ENCODE peak calls at places on chromosomes 11 and 22, in five cellular contexts. S is GM23338, U is heart right ventricle, A is choroid plexus epithelial cell, X is A549. I is an unnamed sample.

GRCh38 chr22:48644108-48644507 is 1183.6 kb downstream of the BRD1 start:
- DNase-seq in S (no peak), U (peak; percentile 4), A (no peak), X (peak; percentile 18), I (no peak)

GRCh38 chr11:69211540-69212120 is 55.9 kb downstream of the SMIM38 start:
- DNase-seq in S (no peak), U (no peak), A (no peak), X (no peak), I (no peak)

GRCh38 chr11:86101493-86101892 is 32.6 kb upstream of the PICALM start:
- DNase-seq in S (no peak), U (no peak), A (peak; percentile 34), X (peak; percentile 33), I (no peak)

GRCh38 chr11:108538022-108538424 is 39.8 kb upstream of the POGLUT3 start:
- DNase-seq in S (no peak), U (no peak), A (no peak), X (no peak), I (no peak)

GRCh38 chr11:27183672-27184457 is 143.2 kb downstream of the BBOX1 start:
- DNase-seq in S (peak; percentile 82), U (no peak), A (peak; percentile 87), X (peak; percentile 78), I (peak; percentile 38)

GRCh38 chr11:1421291-1421690 is 31.6 kb downstream of the BRSK2 start:
- DNase-seq in S (no peak), U (no peak), A (no peak), X (no peak), I (no peak)

GRCh38 chr11:45885274-45885920 is at the start of gene MAPK8IP1:
- DNase-seq in S (peak; percentile 88), U (peak; percentile 55), A (peak; percentile 17), X (peak; percentile 27), I (no peak)

GRCh38 chr11:2777871-2778629 is 78.3 kb upstream of the KCNQ1OT1 start:
- DNase-seq in S (no peak), U (no peak), A (no peak), X (no peak), I (no peak)

GRCh38 chr11:82268627-82269026 is 465.0 kb downstream of the FAM181B start:
- DNase-seq in S (no peak), U (no peak), A (no peak), X (no peak), I (no peak)

GRCh38 chr11:100738701-100739100 is 51.6 kb downstream of the ARHGAP42 start:
- DNase-seq in S (no peak), U (no peak), A (peak; percentile 21), X (no peak), I (no peak)

GRCh38 chr11:4626207-4627105 is 10.8 kb upstream of the OR51D1 start:
- DNase-seq in S (peak; percentile 93), U (no peak), A (peak; percentile 88), X (peak; percentile 78), I (no peak)

GRCh38 chr11:10931761-10932700 is 74.2 kb upstream of the ZBED5 start:
- DNase-seq in S (peak; percentile 72), U (peak; percentile 29), A (no peak), X (peak; percentile 55), I (no peak)

GRCh38 chr22:31056986-31057599 is 24.0 kb upstream of the SMTN start:
- DNase-seq in S (no peak), U (no peak), A (no peak), X (no peak), I (no peak)

GRCh38 chr11:94669032-94669431 is 99.1 kb upstream of the AMOTL1 start:
- DNase-seq in S (no peak), U (no peak), A (no peak), X (no peak), I (no peak)

DNA sequence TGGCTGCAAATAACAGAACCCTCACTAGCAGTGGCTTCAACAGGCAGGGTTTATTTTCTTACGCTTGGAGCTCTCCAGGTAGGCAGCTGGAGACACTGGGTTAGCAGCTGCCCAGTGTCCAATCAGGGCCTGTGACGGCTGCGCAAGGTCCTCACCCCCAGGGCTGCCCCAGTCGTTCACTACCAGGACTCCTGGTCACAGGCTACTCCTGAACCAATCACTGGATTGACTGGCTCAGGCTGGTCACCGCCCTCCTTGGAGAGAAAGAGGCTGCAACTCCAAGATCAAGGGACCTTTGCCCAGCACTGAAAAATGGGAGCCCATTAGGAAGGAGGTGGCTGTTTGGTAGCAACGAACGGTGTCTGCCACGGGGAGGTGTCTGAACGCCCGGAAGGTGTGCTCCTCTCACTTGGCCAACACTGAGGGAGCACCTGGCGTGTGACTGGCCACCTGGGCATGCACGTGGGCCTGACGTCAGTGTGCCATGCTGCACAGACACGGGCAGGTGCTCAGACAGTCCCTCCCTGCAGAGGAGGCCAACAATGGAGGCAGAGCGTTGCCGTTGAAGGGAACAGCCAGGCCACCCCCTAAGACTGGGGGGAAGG is 5.1 kb downstream of the ARSA start:
- DNase-seq in S (no peak), U (no peak), A (no peak), X (no peak), I (no peak)
- TF ChIP-seq CTCF in S (no peak), U (no peak), A (no peak), X (no peak), I (no peak)

DNA sequence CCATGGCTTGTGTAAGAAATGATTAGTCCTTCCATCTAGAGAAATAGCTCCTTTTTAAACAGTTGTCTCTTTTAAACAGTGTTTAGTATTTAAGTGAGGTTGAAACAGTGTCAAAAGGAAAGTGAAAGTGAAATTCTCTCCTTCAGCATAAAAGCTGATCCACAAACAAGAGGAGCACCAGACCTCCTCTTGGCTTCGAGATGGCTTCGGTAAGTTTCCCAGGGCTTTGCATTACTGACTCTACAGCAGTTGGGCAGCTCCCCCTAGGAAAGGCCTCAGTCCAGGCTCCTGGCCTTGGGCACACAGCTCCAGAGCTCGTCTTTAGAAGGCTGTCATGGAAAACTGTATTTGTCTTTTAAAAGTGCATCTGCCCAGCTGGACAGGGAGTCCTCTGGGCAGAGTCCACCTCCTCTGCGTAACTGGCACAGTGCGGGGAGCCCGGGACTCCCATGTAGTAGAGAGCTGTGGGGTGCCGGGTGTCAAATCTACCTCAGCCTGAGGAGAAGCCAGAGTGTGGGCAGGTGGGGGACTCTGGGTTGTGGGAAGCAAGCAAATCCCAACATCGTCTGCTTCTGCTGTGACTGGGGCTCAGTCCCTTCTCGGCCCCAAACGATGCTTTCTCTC is at the start of gene PLAAT4:
- DNase-seq in S (no peak), U (peak; percentile 21), A (peak; percentile 88), X (no peak), I (no peak)
- H3K4me3 ChIP-seq in S (no peak within 1 kb of the TSS), U (peak within 1 kb of the TSS; percentile 54), A (peak within 1 kb of the TSS; percentile 48), X (no peak within 1 kb of the TSS), I (peak within 1 kb of the TSS; percentile 29)

DNA sequence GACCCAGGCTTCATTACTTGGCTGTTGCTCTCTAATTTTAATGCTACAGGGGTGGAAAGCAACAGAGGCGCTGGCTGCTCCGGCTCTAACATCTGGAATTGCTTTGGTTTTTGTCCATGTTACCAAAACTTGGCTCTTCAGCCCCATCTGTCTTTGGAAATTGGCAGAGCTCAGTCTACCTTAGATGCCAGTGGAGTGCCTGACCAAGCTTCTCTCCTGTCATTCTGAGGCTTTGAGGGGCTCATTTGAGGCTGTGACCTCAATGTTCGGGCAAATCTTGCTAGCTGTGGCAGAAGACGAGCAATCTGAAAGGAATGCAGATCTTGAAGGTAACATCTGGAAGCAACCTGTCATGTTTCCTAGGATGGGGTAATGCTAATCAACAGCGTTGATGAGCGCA is 409.5 kb upstream of the SYN3 start:
- DNase-seq in S (no peak), U (no peak), A (peak; percentile 26), X (no peak), I (no peak)
- TF ChIP-seq CTCF in S (peak; percentile 26), U (no peak), A (peak; percentile 45), X (no peak), I (peak; percentile 38)

GRCh38 chr11:113415343-113415742 is 27.8 kb downstream of the ANKK1 start:
- DNase-seq in S (no peak), U (no peak), A (no peak), X (no peak), I (no peak)

GRCh38 chr11:113417428-113417827 is 29.8 kb downstream of the ANKK1 start:
- DNase-seq in S (no peak), U (no peak), A (no peak), X (no peak), I (no peak)

DNA sequence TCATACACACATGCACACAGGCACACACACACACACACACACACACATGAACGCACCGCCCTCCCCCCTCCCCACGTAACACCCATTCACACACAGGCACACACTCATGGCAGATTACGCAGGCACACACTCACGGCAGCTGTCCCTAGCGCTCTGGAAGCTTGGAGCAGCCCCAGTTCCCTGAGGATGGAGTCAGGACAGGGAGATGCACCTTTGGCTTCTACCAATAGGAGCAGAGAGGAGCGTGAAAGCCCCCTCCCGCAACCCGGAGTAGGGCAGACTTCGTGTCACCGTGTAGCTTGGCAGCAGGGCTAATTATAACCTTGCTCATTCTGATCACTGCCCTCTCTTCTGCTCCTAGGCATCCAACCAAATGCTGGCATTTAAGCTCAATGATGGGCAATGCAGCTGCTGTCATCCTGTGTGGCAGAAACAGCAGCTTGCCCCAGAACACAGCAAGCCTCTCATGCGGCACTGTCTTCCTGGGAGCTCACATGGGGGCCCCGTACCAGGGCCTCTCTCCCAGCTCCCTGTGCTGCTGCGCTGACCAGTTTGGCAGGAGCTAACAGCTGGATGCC is 31.9 kb downstream of the ANKK1 start:
- DNase-seq in S (peak; percentile 9), U (no peak), A (no peak), X (no peak), I (no peak)
- H3K4me3 ChIP-seq in S (no peak overlapping the region), U (no peak overlapping the region), A (no peak overlapping the region), X (no peak overlapping the region), I (no peak overlapping the region)

GRCh38 chr11:133821776-133822175 is 23.5 kb downstream of the SPATA19 start:
- DNase-seq in S (peak; percentile 93), U (peak; percentile 41), A (peak; percentile 33), X (peak; percentile 47), I (no peak)
- TF ChIP-seq CTCF in S (peak; percentile 90), U (peak; percentile 60), A (peak; percentile 32), X (peak; percentile 30), I (peak; percentile 2)